ENCODE peak calls at places on chromosomes 7 and 10, in seven cellular contexts. L, N, R, I, X, V and K are unnamed samples.
A peak's percentile ranks its signal among the peaks of the same experiment; 100 is the strongest.

GRCh38 chr10:100987685-100988049 is 324 bp downstream of the TWNK start:
- DNase-seq in L (no peak), N (no peak), R (no peak), I (no peak), X (no peak), V (no peak), K (no peak)

GRCh38 chr7:115475774-115476407 is 554.0 kb downstream of the MDFIC start:
- DNase-seq in L (no peak), N (no peak), R (no peak), I (no peak), X (peak; percentile 68), V (no peak), K (no peak)

GRCh38 chr10:48604408-48605263 is at the start of gene ARHGAP22:
- DNase-seq in L (peak; percentile 25), N (peak; percentile 35), R (no peak), I (peak; percentile 97), X (peak; percentile 69), V (peak; percentile 91), K (peak; percentile 86)

GRCh38 chr7:41449694-41450093 is 253.2 kb downstream of the INHBA start:
- DNase-seq in L (no peak), N (no peak), R (no peak), I (no peak), X (no peak), V (no peak), K (no peak)

GRCh38 chr10:11192304-11193018 is 174.8 kb downstream of the CELF2 start:
- DNase-seq in L (no peak), N (no peak), R (no peak), I (no peak), X (peak; percentile 67), V (no peak), K (no peak)

GRCh38 chr7:139321071-139321745 is 19.9 kb upstream of the FMC1 start:
- DNase-seq in L (peak; percentile 48), N (peak; percentile 24), R (peak; percentile 43), I (peak; percentile 62), X (peak; percentile 75), V (no peak), K (peak; percentile 53)

GRCh38 chr10:72186633-72187330 is 29.0 kb upstream of the ANAPC16 start:
- DNase-seq in L (no peak), N (peak; percentile 59), R (no peak), I (no peak), X (no peak), V (peak; percentile 33), K (peak; percentile 87)

GRCh38 chr7:37247881-37248280 is 200.8 kb downstream of the ELMO1 start:
- DNase-seq in L (peak; percentile 13), N (peak; percentile 82), R (peak; percentile 38), I (no peak), X (peak; percentile 82), V (no peak), K (peak; percentile 38)

GRCh38 chr7:74657692-74658170 is at the start of gene GTF2I:
- DNase-seq in L (no peak), N (no peak), R (no peak), I (peak; percentile 90), X (no peak), V (no peak), K (no peak)

GRCh38 chr7:73850781-73851207 is 8.5 kb upstream of the METTL27 start:
- DNase-seq in L (peak; percentile 81), N (peak; percentile 97), R (peak; percentile 95), I (peak; percentile 96), X (no peak), V (no peak), K (peak; percentile 98)

GRCh38 chr7:94907420-94908203 is at the start of gene PPP1R9A:
- DNase-seq in L (peak; percentile 78), N (peak; percentile 17), R (no peak), I (peak; percentile 89), X (peak; percentile 81), V (peak; percentile 82), K (peak; percentile 39)

GRCh38 chr7:16753932-16754571 is 497 bp downstream of the TSPAN13 start:
- DNase-seq in L (no peak), N (peak; percentile 8), R (no peak), I (no peak), X (peak; percentile 79), V (peak; percentile 81), K (peak; percentile 60)

GRCh38 chr7:140541513-140542192 is 62.3 kb upstream of the MKRN1 start:
- DNase-seq in L (peak; percentile 91), N (peak; percentile 94), R (peak; percentile 68), I (peak; percentile 97), X (peak; percentile 96), V (peak; percentile 61), K (peak; percentile 94)
- H3K4me2 ChIP-seq in L (peak overlapping the region; percentile 74), N (peak overlapping the region; percentile 80), R (peak overlapping the region; percentile 69), I (peak overlapping the region; percentile 66), X (peak overlapping the region; percentile 69), V (peak overlapping the region; percentile 71), K (peak overlapping the region; percentile 77)

DNA sequence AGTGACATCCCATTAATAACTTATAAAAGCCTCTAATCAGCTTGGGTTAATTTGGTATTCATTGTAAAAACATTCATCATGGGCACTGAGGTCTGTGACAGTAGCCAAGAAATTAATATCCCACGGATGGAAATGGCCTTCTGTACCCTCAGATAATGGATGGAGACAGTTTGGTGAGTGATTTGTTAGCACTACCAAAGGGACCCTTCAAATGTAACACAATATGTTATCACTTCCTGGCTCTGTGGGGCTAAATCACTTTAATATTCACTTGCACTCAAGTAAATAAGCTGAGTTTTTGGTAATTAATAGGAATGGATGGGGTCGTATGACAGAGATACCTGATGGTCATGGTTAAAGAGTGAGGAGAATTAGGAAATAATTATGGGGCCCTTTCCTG is 323.2 kb downstream of the PAXIP1 start:
- DNase-seq in L (no peak), N (no peak), R (no peak), I (no peak), X (no peak), V (no peak), K (no peak)
- H3K4me2 ChIP-seq in L (no peak overlapping the region), N (no peak overlapping the region), R (no peak overlapping the region), I (no peak overlapping the region), X (no peak overlapping the region), V (no peak overlapping the region), K (no peak overlapping the region)

DNA sequence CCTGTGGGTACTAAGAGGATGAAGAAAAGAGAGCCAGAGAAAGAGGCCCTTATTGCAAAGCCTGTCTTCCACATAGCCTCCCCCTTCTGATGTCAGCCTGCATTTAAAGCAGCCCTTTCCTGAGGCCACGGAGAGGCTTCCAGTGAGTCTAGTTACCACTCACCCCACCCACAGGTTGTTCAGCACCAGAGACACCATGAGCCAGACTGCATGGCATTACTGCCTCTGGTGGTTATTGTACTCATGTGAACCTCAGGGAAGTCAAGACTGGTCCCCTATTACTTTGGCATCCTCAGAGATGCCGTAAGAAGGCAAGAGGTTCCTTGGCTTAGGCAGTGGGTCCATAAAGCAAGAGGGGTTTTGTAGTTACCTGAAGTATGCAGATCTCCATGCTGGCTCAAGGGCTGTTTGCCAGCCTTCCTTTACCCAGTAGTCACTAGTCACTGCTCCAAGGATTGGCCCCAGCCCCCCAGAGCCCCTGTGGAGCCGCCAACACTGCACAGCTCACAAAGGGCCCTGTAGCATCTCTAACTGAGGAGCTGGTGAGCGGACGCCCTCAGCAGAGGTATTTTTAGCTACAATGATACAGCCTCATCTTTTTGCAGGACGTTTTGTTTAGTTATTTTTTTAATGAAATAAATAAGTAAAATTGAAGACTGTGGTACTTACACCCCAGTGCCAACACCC is 20.7 kb downstream of the LRRC4 start:
- DNase-seq in L (no peak), N (no peak), R (no peak), I (no peak), X (peak; percentile 51), V (no peak), K (peak; percentile 15)
- H3K4me2 ChIP-seq in L (no peak overlapping the region), N (no peak overlapping the region), R (no peak overlapping the region), I (no peak overlapping the region), X (no peak overlapping the region), V (no peak overlapping the region), K (no peak overlapping the region)

DNA sequence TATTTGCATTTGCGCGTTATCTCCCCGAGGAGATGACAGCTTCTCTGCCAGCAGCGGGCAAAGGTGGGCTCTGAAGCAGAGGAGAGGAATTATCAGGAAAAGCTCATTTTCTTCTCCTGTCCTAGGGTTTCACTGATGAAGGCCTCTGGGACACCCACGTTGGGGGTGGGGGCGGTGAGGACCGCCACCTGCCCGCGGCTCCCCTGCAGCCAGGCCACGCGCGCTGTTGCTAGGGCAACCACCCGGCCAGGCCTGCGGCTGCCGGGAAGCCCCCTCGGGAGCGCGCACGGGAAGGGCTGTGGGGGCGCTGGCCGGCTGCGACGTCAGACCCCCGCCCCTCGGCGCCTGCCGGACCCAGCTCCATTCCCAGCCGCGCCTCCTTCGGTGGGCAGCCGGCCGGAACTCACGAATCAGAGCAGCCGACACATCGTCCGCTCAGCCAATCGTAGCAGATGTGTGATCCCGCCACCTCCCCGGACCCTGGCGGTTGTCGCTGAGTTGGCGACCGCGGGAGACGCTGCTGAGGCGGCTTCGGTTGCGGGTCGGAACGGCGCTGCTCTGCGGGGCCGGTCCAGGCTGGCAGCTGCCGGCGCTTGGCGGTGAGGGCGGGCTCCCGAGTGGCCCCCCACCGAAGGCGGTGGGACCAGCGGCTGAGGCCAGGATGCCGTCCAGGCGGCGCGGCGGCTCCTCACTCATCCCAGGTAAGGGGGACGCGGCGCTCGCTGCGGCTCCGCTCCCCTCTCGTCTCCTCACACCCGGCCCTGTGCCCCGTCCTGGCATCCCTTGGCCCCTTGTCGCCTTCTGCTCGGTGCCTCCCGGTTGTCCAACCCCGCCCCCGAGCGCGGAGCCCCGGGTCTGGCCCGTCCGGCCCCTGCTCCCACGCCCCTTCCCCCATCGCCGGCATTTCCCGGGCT is at the start of gene TPST1:
- DNase-seq in L (peak; percentile 88), N (peak; percentile 85), R (peak; percentile 69), I (peak; percentile 99), X (peak; percentile 96), V (peak; percentile 100), K (peak; percentile 91)
- H3K4me2 ChIP-seq in L (peak within 1 kb of the TSS; percentile 74), N (peak within 1 kb of the TSS; percentile 94), R (peak within 1 kb of the TSS; percentile 95), I (peak within 1 kb of the TSS; percentile 87), X (peak within 1 kb of the TSS; percentile 94), V (peak within 1 kb of the TSS; percentile 77), K (peak within 1 kb of the TSS; percentile 84)

GRCh38 chr10:61779950-61780659 is 117.4 kb downstream of the CABCOCO1 start:
- DNase-seq in L (peak; percentile 49), N (peak; percentile 51), R (peak; percentile 59), I (no peak), X (no peak), V (no peak), K (peak; percentile 91)
- H3K4me2 ChIP-seq in L (no peak overlapping the region), N (no peak overlapping the region), R (no peak overlapping the region), I (no peak overlapping the region), X (no peak overlapping the region), V (no peak overlapping the region), K (peak overlapping the region; percentile 44)

GRCh38 chr10:14658331-14659122 is 116.2 kb downstream of the FAM107B start:
- DNase-seq in L (peak; percentile 95), N (peak; percentile 92), R (peak; percentile 95), I (peak; percentile 47), X (no peak), V (no peak), K (peak; percentile 78)
- H3K4me2 ChIP-seq in L (peak overlapping the region; percentile 57), N (peak overlapping the region; percentile 33), R (peak overlapping the region; percentile 63), I (peak overlapping the region; percentile 58), X (no peak overlapping the region), V (no peak overlapping the region), K (peak overlapping the region; percentile 34)

GRCh38 chr10:124220971-124221355 is 127.6 kb upstream of the CHST15 start:
- DNase-seq in L (no peak), N (no peak), R (no peak), I (peak; percentile 57), X (no peak), V (peak; percentile 29), K (no peak)
- H3K4me2 ChIP-seq in L (no peak overlapping the region), N (no peak overlapping the region), R (no peak overlapping the region), I (peak overlapping the region; percentile 69), X (no peak overlapping the region), V (no peak overlapping the region), K (no peak overlapping the region)

GRCh38 chr7:137828456-137828855 is 18.3 kb downstream of the DGKI start:
- DNase-seq in L (no peak), N (no peak), R (no peak), I (no peak), X (no peak), V (no peak), K (no peak)
- H3K4me2 ChIP-seq in L (no peak overlapping the region), N (no peak overlapping the region), R (no peak overlapping the region), I (no peak overlapping the region), X (no peak overlapping the region), V (no peak overlapping the region), K (no peak overlapping the region)